ENCODE peak calls at places on chromosomes 4 and X, in six cellular contexts. One of them, this sample, is unnamed.

GRCh38 chr4:52098618-52099017 is 47.5 kb downstream of the SPATA18 start:
- DNase-seq in AG10803: no peak
- DNase-seq in NCI-H2081: no peak
- DNase-seq in LoVo: no peak
- DNase-seq in hypothalamus: no peak
- DNase-seq in stimulated activated CD4-positive, alpha-beta T cell treated with anti-CD3 and anti-CD28 coated beads, TNF-alpha, amount 100 ng/mL, for 48 hours: no peak
- DNase-seq in this sample: no peak

GRCh38 chr4:155392486-155393184 is 15.9 kb upstream of the MAP9 start:
- DNase-seq in NCI-H2081: no peak
- DNase-seq in stimulated activated CD4-positive, alpha-beta T cell treated with anti-CD3 and anti-CD28 coated beads, TNF-alpha, amount 100 ng/mL, for 48 hours: no peak
- DNase-seq in hypothalamus: no peak
- DNase-seq in AG10803: peak; percentile 65
- DNase-seq in LoVo: peak; percentile 64
- DNase-seq in this sample: no peak

GRCh38 chr4:154908168-154908567 is 127.1 kb downstream of the RBM46 start:
- DNase-seq in AG10803: no peak
- DNase-seq in NCI-H2081: no peak
- DNase-seq in LoVo: peak; percentile 6
- DNase-seq in hypothalamus: no peak
- DNase-seq in stimulated activated CD4-positive, alpha-beta T cell treated with anti-CD3 and anti-CD28 coated beads, TNF-alpha, amount 100 ng/mL, for 48 hours: no peak
- DNase-seq in this sample: no peak

GRCh38 chr4:55931833-55932232 is 16.9 kb upstream of the CEP135 start:
- DNase-seq in stimulated activated CD4-positive, alpha-beta T cell treated with anti-CD3 and anti-CD28 coated beads, TNF-alpha, amount 100 ng/mL, for 48 hours: no peak
- DNase-seq in LoVo: no peak
- DNase-seq in NCI-H2081: no peak
- DNase-seq in AG10803: peak; percentile 61
- DNase-seq in hypothalamus: no peak
- DNase-seq in this sample: no peak

GRCh38 chr4:36414248-36414647 is 132.8 kb downstream of the DTHD1 start:
- DNase-seq in AG10803: no peak
- DNase-seq in NCI-H2081: peak; percentile 42
- DNase-seq in LoVo: peak; percentile 9
- DNase-seq in stimulated activated CD4-positive, alpha-beta T cell treated with anti-CD3 and anti-CD28 coated beads, TNF-alpha, amount 100 ng/mL, for 48 hours: no peak
- DNase-seq in hypothalamus: no peak
- DNase-seq in this sample: no peak

GRCh38 chr4:17030543-17030942 is 132.1 kb upstream of the LDB2 start:
- DNase-seq in NCI-H2081: no peak
- DNase-seq in AG10803: peak; percentile 80
- DNase-seq in hypothalamus: no peak
- DNase-seq in LoVo: peak; percentile 4
- DNase-seq in stimulated activated CD4-positive, alpha-beta T cell treated with anti-CD3 and anti-CD28 coated beads, TNF-alpha, amount 100 ng/mL, for 48 hours: no peak
- DNase-seq in this sample: no peak

GRCh38 chr4:165326831-165327210 is 648 bp upstream of the MSMO1 start:
- DNase-seq in NCI-H2081: no peak
- DNase-seq in LoVo: peak; percentile 46
- DNase-seq in AG10803: peak; percentile 27
- DNase-seq in stimulated activated CD4-positive, alpha-beta T cell treated with anti-CD3 and anti-CD28 coated beads, TNF-alpha, amount 100 ng/mL, for 48 hours: no peak
- DNase-seq in hypothalamus: no peak
- DNase-seq in this sample: no peak

GRCh38 chr4:98694076-98694475 is 35.7 kb upstream of the TSPAN5 start:
- DNase-seq in stimulated activated CD4-positive, alpha-beta T cell treated with anti-CD3 and anti-CD28 coated beads, TNF-alpha, amount 100 ng/mL, for 48 hours: no peak
- DNase-seq in NCI-H2081: no peak
- DNase-seq in hypothalamus: no peak
- DNase-seq in AG10803: no peak
- DNase-seq in LoVo: no peak
- DNase-seq in this sample: no peak

GRCh38 chr4:8768357-8768999 is 103.2 kb downstream of the HMX1 start:
- DNase-seq in LoVo: no peak
- DNase-seq in AG10803: no peak
- DNase-seq in stimulated activated CD4-positive, alpha-beta T cell treated with anti-CD3 and anti-CD28 coated beads, TNF-alpha, amount 100 ng/mL, for 48 hours: no peak
- DNase-seq in hypothalamus: no peak
- DNase-seq in NCI-H2081: no peak
- DNase-seq in this sample: no peak

GRCh38 chr4:73998040-73999011 is at the start of gene CXCL5:
- DNase-seq in stimulated activated CD4-positive, alpha-beta T cell treated with anti-CD3 and anti-CD28 coated beads, TNF-alpha, amount 100 ng/mL, for 48 hours: no peak
- DNase-seq in AG10803: peak; percentile 37
- DNase-seq in NCI-H2081: no peak
- DNase-seq in LoVo: no peak
- DNase-seq in hypothalamus: peak; percentile 24
- DNase-seq in this sample: peak; percentile 30

GRCh38 chr4:6377626-6378492 is 94.6 kb downstream of the PPP2R2C start:
- DNase-seq in LoVo: no peak
- DNase-seq in stimulated activated CD4-positive, alpha-beta T cell treated with anti-CD3 and anti-CD28 coated beads, TNF-alpha, amount 100 ng/mL, for 48 hours: no peak
- DNase-seq in AG10803: no peak
- DNase-seq in NCI-H2081: no peak
- DNase-seq in hypothalamus: no peak
- DNase-seq in this sample: peak; percentile 10

GRCh38 chrX:140509468-140510305 is 4.8 kb upstream of the SOX3 start:
- DNase-seq in stimulated activated CD4-positive, alpha-beta T cell treated with anti-CD3 and anti-CD28 coated beads, TNF-alpha, amount 100 ng/mL, for 48 hours: no peak
- DNase-seq in LoVo: no peak
- DNase-seq in AG10803: no peak
- DNase-seq in NCI-H2081: no peak
- DNase-seq in hypothalamus: no peak
- DNase-seq in this sample: no peak

GRCh38 chr4:153241970-153242847 is 38.0 kb downstream of the TRIM2 start:
- DNase-seq in stimulated activated CD4-positive, alpha-beta T cell treated with anti-CD3 and anti-CD28 coated beads, TNF-alpha, amount 100 ng/mL, for 48 hours: no peak
- DNase-seq in hypothalamus: no peak
- DNase-seq in NCI-H2081: no peak
- DNase-seq in AG10803: no peak
- DNase-seq in LoVo: no peak
- DNase-seq in this sample: no peak